ENCODE peak calls at places on chromosomes 7 and 10, in four cellular contexts. B is cardiac fibroblast, W is DMS 273 treated with DMSO at 0.1 percent for 48 hours, U is fibroblast of the conjunctiva. T is an unnamed sample.
A peak's percentile ranks its signal among the peaks of the same experiment; 100 is the strongest.

GRCh38 chr7:50264908-50265307 is 39.6 kb upstream of the IKZF1 start:
- DNase-seq in B (no peak), W (no peak), U (no peak), T (no peak)

GRCh38 chr7:158450476-158451124 is 137.0 kb downstream of the PTPRN2 start:
- DNase-seq in B (no peak), W (no peak), U (no peak), T (no peak)

GRCh38 chr7:35613150-35613549 is 81.8 kb downstream of the HERPUD2 start:
- DNase-seq in B (no peak), W (no peak), U (no peak), T (no peak)

GRCh38 chr7:95322874-95323273 is 1.5 kb downstream of the PON1 start:
- DNase-seq in B (peak; percentile 38), W (no peak), U (no peak), T (no peak)

GRCh38 chr7:45573636-45574470 is at the start of gene ADCY1:
- DNase-seq in B (no peak), W (no peak), U (no peak), T (no peak)

GRCh38 chr10:20887706-20888535 is 9.2 kb downstream of the NEBL start:
- DNase-seq in B (no peak), W (no peak), U (no peak), T (no peak)

GRCh38 chr7:140998715-140999114 is 16.0 kb downstream of the MRPS33 start:
- DNase-seq in B (no peak), W (no peak), U (no peak), T (no peak)

GRCh38 chr7:44748948-44749731 is 493 bp downstream of the ZMIZ2 start:
- DNase-seq in B (no peak), W (no peak), U (no peak), T (peak; percentile 27)

GRCh38 chr7:128703605-128704004 is 31.5 kb downstream of the GARIN1A start:
- DNase-seq in B (no peak), W (no peak), U (no peak), T (peak; percentile 50)

T was measured in foreskin fibroblast.